ENCODE peak calls at places on chromosomes 12 and 14, in seven cellular contexts. N is fibroblast of lung, J is pancreas, D is IMR-90, O is upper lobe of left lung, V is tibial artery, W is thyroid gland. Z is an unnamed sample. For H3K36me3, the result is how much of the 10 kb centered on the place peaks cover.

GRCh38 chr14:92646952-92647461 is 101.4 kb downstream of the LGMN start:
- DNase-seq in N (peak), J (no peak), D (peak), O (no peak), V (no peak), W (no peak), Z (peak)

GRCh38 chr12:65618574-65618973 is 205.7 kb upstream of the HMGA2 start:
- DNase-seq in N (no peak), J (no peak), D (no peak), O (no peak), V (no peak), W (no peak), Z (no peak)

GRCh38 chr14:53060046-53060445 is 93.1 kb downstream of the DDHD1 start:
- DNase-seq in N (no peak), J (no peak), D (peak), O (no peak), V (no peak), W (no peak), Z (no peak)

GRCh38 chr12:114902665-114903393 is 218.9 kb upstream of the TBX3 start:
- DNase-seq in N (peak), J (no peak), D (peak), O (no peak), V (no peak), W (no peak), Z (peak)

GRCh38 chr14:96224480-96225096 is 19.9 kb downstream of the BDKRB2 start:
- DNase-seq in N (no peak), J (no peak), D (no peak), O (no peak), V (no peak), W (no peak), Z (no peak)

GRCh38 chr12:65778268-65779090 is 45.8 kb upstream of the HMGA2 start:
- DNase-seq in N (peak), J (no peak), D (peak), O (no peak), V (no peak), W (no peak), Z (no peak)

GRCh38 chr12:27971606-27972005 is 927 bp downstream of the PTHLH start:
- DNase-seq in N (no peak), J (no peak), D (peak), O (no peak), V (no peak), W (no peak), Z (no peak)

GRCh38 chr12:22755629-22756028 is 130.7 kb downstream of the ETNK1 start:
- DNase-seq in N (no peak), J (no peak), D (no peak), O (no peak), V (no peak), W (no peak), Z (no peak)

GRCh38 chr14:100107236-100107635 is 42.0 kb downstream of the EVL start:
- DNase-seq in N (no peak), J (no peak), D (no peak), O (peak), V (peak), W (no peak), Z (peak)

GRCh38 chr12:129570796-129571400 is 332.9 kb downstream of the TMEM132D start:
- DNase-seq in N (no peak), J (no peak), D (no peak), O (no peak), V (no peak), W (no peak), Z (no peak)

GRCh38 chr12:124636138-124636968 is 68.9 kb upstream of the NCOR2 start:
- DNase-seq in N (peak), J (no peak), D (peak), O (peak), V (peak), W (no peak), Z (peak)

GRCh38 chr12:94095618-94096017 is 52.8 kb upstream of the PLXNC1 start:
- DNase-seq in N (peak), J (no peak), D (no peak), O (no peak), V (no peak), W (no peak), Z (no peak)

GRCh38 chr12:22334696-22335290 is at the start of gene ST8SIA1:
- DNase-seq in N (no peak), J (peak), D (no peak), O (no peak), V (peak), W (peak), Z (peak)

GRCh38 chr14:65134651-65135579 is 32.6 kb upstream of the MAX start:
- DNase-seq in N (peak), J (no peak), D (no peak), O (no peak), V (no peak), W (peak), Z (peak)

GRCh38 chr12:104213952-104214351 is 1.6 kb upstream of the TXNRD1 start:
- DNase-seq in N (peak), J (no peak), D (peak), O (no peak), V (no peak), W (no peak), Z (peak)

GRCh38 chr12:51898937-51899336 is 8.4 kb upstream of the ACVRL1 start:
- DNase-seq in N (peak), J (no peak), D (peak), O (no peak), V (peak), W (no peak), Z (peak)

GRCh38 chr14:94021001-94021400 is 5.1 kb upstream of the OTUB2 start:
- DNase-seq in N (peak), J (no peak), D (peak), O (no peak), V (no peak), W (no peak), Z (peak)

GRCh38 chr14:53599221-53599945 is 357.2 kb downstream of the BMP4 start:
- DNase-seq in N (peak), J (no peak), D (peak), O (no peak), V (no peak), W (no peak), Z (no peak)

GRCh38 chr12:94074970-94075695 is 73.2 kb upstream of the PLXNC1 start:
- DNase-seq in N (peak), J (peak), D (peak), O (peak), V (peak), W (peak), Z (peak)

GRCh38 chr12:30730011-30730410 is 24.7 kb downstream of the CAPRIN2 start:
- DNase-seq in N (no peak), J (no peak), D (no peak), O (no peak), V (no peak), W (no peak), Z (no peak)
- H3K36me3 ChIP-seq in N (under half), J (under half), D (under half), O (under half), V (under half), W (under half), Z (under half)

GRCh38 chr12:1811281-1811947 is 9.0 kb upstream of the LRTM2 start:
- DNase-seq in N (peak), J (no peak), D (peak), O (peak), V (no peak), W (no peak), Z (no peak)
- H3K36me3 ChIP-seq in N (under half), J (under half), D (under half), O (under half), V (under half), W (under half), Z (under half)

GRCh38 chr14:74896400-74896799 is 14.7 kb downstream of the DLST start:
- DNase-seq in N (no peak), J (no peak), D (no peak), O (no peak), V (no peak), W (no peak), Z (no peak)
- H3K36me3 ChIP-seq in N (under half), J (under half), D (half or more), O (half or more), V (half or more), W (half or more), Z (half or more)

GRCh38 chr12:133108150-133108549 is 21.9 kb downstream of the ZNF891 start:
- DNase-seq in N (no peak), J (no peak), D (no peak), O (no peak), V (no peak), W (no peak), Z (no peak)
- H3K36me3 ChIP-seq in N (under half), J (under half), D (under half), O (half or more), V (half or more), W (under half), Z (under half)

GRCh38 chr12:55818886-55819285 is 1.0 kb downstream of the ORMDL2 start:
- DNase-seq in N (peak), J (no peak), D (peak), O (no peak), V (no peak), W (no peak), Z (no peak)

GRCh38 chr12:55820679-55821078 is 2.8 kb downstream of the ORMDL2 start:
- DNase-seq in N (no peak), J (no peak), D (no peak), O (no peak), V (no peak), W (no peak), Z (no peak)

GRCh38 chr12:55823419-55823818 is 5.6 kb downstream of the ORMDL2 start:
- DNase-seq in N (no peak), J (no peak), D (no peak), O (no peak), V (no peak), W (no peak), Z (no peak)

GRCh38 chr12:55824726-55825125 is 4.7 kb downstream of the DNAJC14 start:
- DNase-seq in N (no peak), J (no peak), D (no peak), O (no peak), V (no peak), W (no peak), Z (no peak)

DNA sequence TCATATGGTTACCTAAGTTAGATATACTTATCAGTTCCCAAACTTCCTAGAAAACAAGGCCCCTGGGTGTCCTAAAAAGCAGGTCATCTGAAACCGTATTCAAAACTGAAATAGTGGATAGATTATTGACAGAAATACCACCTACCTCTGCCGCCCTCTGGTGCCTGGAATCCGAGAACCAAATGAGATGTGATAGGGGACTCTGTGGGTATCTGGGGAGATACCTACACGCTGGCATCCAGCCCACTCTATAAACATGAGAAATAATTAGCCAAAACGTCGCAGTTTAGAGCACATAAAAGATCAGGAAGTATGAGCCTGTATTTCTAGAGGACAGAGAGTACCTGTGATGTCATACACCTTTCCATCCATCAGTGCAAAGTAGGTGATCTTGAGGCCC is 4.4 kb downstream of the ORMDL2 start:
- DNase-seq in N (no peak), J (no peak), D (no peak), O (no peak), V (no peak), W (no peak), Z (no peak)
- H3K36me3 ChIP-seq in N (under half), J (under half), D (under half), O (under half), V (under half), W (under half), Z (half or more)

DNA sequence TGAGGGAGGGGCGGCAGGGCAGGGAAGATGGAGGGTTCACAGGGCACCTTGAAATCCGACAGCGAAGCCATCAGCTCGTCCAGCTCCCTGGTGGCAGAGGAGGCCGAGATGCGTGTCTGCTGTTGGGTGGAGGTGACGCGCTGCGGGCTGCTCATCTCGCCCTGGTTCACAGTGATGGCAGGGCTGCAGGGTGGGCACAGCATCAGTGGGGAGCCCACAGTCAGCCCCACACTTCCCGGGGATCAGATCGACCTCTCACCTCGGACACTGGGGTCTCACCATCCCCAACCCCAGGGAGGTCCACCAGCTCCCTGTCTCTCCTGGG is 20.6 kb upstream of the RPLP0 start:
- DNase-seq in N (no peak), J (no peak), D (no peak), O (no peak), V (no peak), W (no peak), Z (no peak)
- H3K36me3 ChIP-seq in N (under half), J (under half), D (half or more), O (half or more), V (half or more), W (half or more), Z (half or more)

GRCh38 chr14:24438198-24439095 is 4.1 kb downstream of the SDR39U1 start:
- DNase-seq in N (no peak), J (no peak), D (no peak), O (no peak), V (no peak), W (no peak), Z (no peak)
- H3K36me3 ChIP-seq in N (under half), J (under half), D (under half), O (half or more), V (half or more), W (under half), Z (under half)

GRCh38 chr14:81193924-81194633 is 26.7 kb downstream of the GTF2A1 start:
- DNase-seq in N (no peak), J (no peak), D (no peak), O (no peak), V (no peak), W (no peak), Z (no peak)

GRCh38 chr14:81199084-81199483 is 21.7 kb downstream of the GTF2A1 start:
- DNase-seq in N (no peak), J (no peak), D (no peak), O (no peak), V (no peak), W (no peak), Z (no peak)

GRCh38 chr14:81200041-81200440 is 20.7 kb downstream of the GTF2A1 start:
- DNase-seq in N (no peak), J (no peak), D (no peak), O (no peak), V (no peak), W (no peak), Z (no peak)

DNA sequence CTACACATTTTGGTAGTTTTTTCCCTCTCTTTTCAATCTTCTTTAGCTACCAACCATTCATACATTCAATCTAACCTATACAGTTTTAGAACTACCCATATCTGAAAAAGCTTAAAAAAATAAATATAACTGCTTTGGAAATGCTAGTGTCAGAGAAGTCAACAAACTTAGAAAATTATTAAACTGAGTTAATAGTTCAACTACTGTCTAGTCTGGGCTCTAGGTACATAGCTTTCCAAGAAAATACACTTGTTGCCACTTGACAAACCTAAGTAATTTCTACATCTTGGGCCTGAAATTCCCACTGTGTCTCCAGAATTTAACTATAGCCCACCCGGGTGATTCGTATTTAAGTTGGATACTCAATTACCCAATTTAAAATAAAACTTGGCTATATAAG is 22.1 kb downstream of the GTF2A1 start:
- DNase-seq in N (no peak), J (no peak), D (no peak), O (no peak), V (no peak), W (no peak), Z (no peak)
- H3K36me3 ChIP-seq in N (under half), J (under half), D (under half), O (half or more), V (half or more), W (under half), Z (under half)

GRCh38 chr12:119343130-119343529 is 8.6 kb downstream of the CCDC60 start:
- DNase-seq in N (no peak), J (no peak), D (no peak), O (no peak), V (no peak), W (no peak), Z (no peak)
- H3K36me3 ChIP-seq in N (under half), J (under half), D (under half), O (under half), V (under half), W (under half), Z (under half)

Z was measured in MG63.